ENCODE peak calls at places on chromosomes 2 and 18, in five cellular contexts. E is endothelial cell of umbilical vein, J is GM23338, G is GM12891, L is H1. W is an unnamed sample.

GRCh38 chr2:127102464-127103242 is 4.3 kb downstream of the BIN1 start:
- DNase-seq in J (no peak), E (no peak), L (no peak), G (no peak), W (no peak)

GRCh38 chr18:5456577-5457466 is 87.0 kb downstream of the EPB41L3 start:
- DNase-seq in J (peak; percentile 63), G (no peak), L (no peak), E (peak; percentile 79), W (no peak)

GRCh38 chr2:627340-627709 is 49.9 kb downstream of the TMEM18 start:
- DNase-seq in G (no peak), E (no peak), J (no peak), L (no peak), W (no peak)

GRCh38 chr2:20326163-20326780 is 24.4 kb downstream of the PUM2 start:
- DNase-seq in L (no peak), E (peak; percentile 72), J (peak; percentile 77), G (no peak), W (peak; percentile 48)

GRCh38 chr2:213057977-213058376 is 93.4 kb downstream of the IKZF2 start:
- DNase-seq in J (no peak), E (no peak), L (no peak), G (no peak), W (no peak)

GRCh38 chr2:161384864-161385263 is 31.2 kb upstream of the TBR1 start:
- DNase-seq in J (no peak), L (no peak), E (no peak), G (no peak), W (no peak)

GRCh38 chr2:176614049-176614448 is 344.8 kb downstream of the MTX2 start:
- DNase-seq in E (peak; percentile 75), J (peak; percentile 15), G (no peak), L (no peak), W (no peak)

GRCh38 chr2:227817940-227818568 is 4.4 kb downstream of the CCL20 start:
- DNase-seq in L (peak; percentile 15), J (peak; percentile 27), G (no peak), E (peak; percentile 98), W (peak; percentile 3)

GRCh38 chr2:241857041-241857541 is 1.6 kb downstream of the PDCD1 start:
- DNase-seq in G (no peak), J (no peak), L (no peak), E (no peak), W (no peak)

GRCh38 chr2:166458682-166459081 is 35.4 kb downstream of the SCN7A start:
- DNase-seq in E (no peak), G (no peak), L (no peak), J (no peak), W (no peak)

GRCh38 chr2:37631292-37631691 is 40.1 kb downstream of the CDC42EP3 start:
- DNase-seq in E (no peak), J (no peak), G (no peak), L (no peak), W (no peak)

GRCh38 chr2:240512666-240513535 is 44.9 kb downstream of the ANKMY1 start:
- DNase-seq in L (no peak), E (no peak), G (no peak), J (no peak), W (no peak)

GRCh38 chr2:236865052-236865451 is 220.6 kb upstream of the COPS8 start:
- DNase-seq in G (no peak), L (no peak), E (no peak), J (no peak), W (no peak)

GRCh38 chr2:58569460-58570185 is 328.5 kb upstream of the FANCL start:
- DNase-seq in L (no peak), E (no peak), J (peak; percentile 34), G (no peak), W (no peak)

GRCh38 chr2:178287652-178288344 is 93.5 kb downstream of the OSBPL6 start:
- DNase-seq in J (no peak), E (peak; percentile 67), G (no peak), L (no peak), W (no peak)

GRCh38 chr2:49686897-49687442 is 532.7 kb upstream of the FSHR start:
- DNase-seq in J (no peak), E (no peak), L (no peak), G (no peak), W (no peak)

GRCh38 chr2:28748176-28748575 is 3.5 kb upstream of the PPP1CB start:
- DNase-seq in J (no peak), E (no peak), G (no peak), L (no peak), W (no peak)

GRCh38 chr2:170324640-170325046 is 146.7 kb downstream of the MYO3B start:
- DNase-seq in J (peak; percentile 86), G (peak; percentile 6), L (peak; percentile 75), E (peak; percentile 40), W (peak; percentile 85)

GRCh38 chr2:147389218-147389617 is 455.6 kb upstream of the ACVR2A start:
- DNase-seq in J (no peak), G (no peak), L (no peak), E (no peak), W (no peak)

GRCh38 chr2:109715302-109715937 is 78.7 kb upstream of the RGPD5 start:
- DNase-seq in G (no peak), J (peak; percentile 47), L (no peak), E (no peak), W (peak; percentile 1)

GRCh38 chr18:48197819-48198218 is 211.4 kb downstream of the ZBTB7C start:
- DNase-seq in J (no peak), E (no peak), L (no peak), G (no peak), W (no peak)

GRCh38 chr2:141055526-141055925 is 1075.3 kb downstream of the LRP1B start:
- DNase-seq in E (peak; percentile 77), L (no peak), G (no peak), J (no peak), W (no peak)

GRCh38 chr2:25164526-25164925 is 3.9 kb downstream of the POMC start:
- DNase-seq in L (no peak), G (no peak), J (no peak), E (peak; percentile 23), W (no peak)

GRCh38 chr2:25159947-25160346 is 8.4 kb downstream of the POMC start:
- DNase-seq in J (peak; percentile 78), G (peak; percentile 45), L (no peak), E (no peak), W (peak; percentile 69)

GRCh38 chr2:25160376-25160775 is 8.0 kb downstream of the POMC start:
- DNase-seq in E (no peak), J (no peak), G (no peak), L (no peak), W (no peak)

GRCh38 chr2:25158096-25158852 is 10.1 kb downstream of the POMC start:
- DNase-seq in L (no peak), G (no peak), J (no peak), E (no peak), W (no peak)

GRCh38 chr2:25161055-25161781 is 7.2 kb downstream of the POMC start:
- DNase-seq in J (peak; percentile 77), E (peak; percentile 11), L (no peak), G (peak; percentile 72), W (no peak)
- TF ChIP-seq POLR2AphosphoS5 in J (no peak), E (no peak), L (no peak), G (peak; percentile 67), W (no peak)

GRCh38 chr2:145597809-145598208 is 1077.9 kb upstream of the ZEB2 start:
- DNase-seq in G (no peak), J (no peak), E (no peak), L (no peak), W (no peak)

GRCh38 chr2:145598434-145598833 is 1078.5 kb upstream of the ZEB2 start:
- DNase-seq in J (no peak), L (no peak), G (no peak), E (peak; percentile 82), W (no peak)

GRCh38 chr2:145597011-145597410 is 1077.1 kb upstream of the ZEB2 start:
- DNase-seq in G (no peak), J (no peak), E (no peak), L (no peak), W (no peak)

GRCh38 chr2:145599761-145600160 is 1079.8 kb upstream of the ZEB2 start:
- DNase-seq in G (no peak), E (no peak), L (no peak), J (no peak), W (no peak)

DNA sequence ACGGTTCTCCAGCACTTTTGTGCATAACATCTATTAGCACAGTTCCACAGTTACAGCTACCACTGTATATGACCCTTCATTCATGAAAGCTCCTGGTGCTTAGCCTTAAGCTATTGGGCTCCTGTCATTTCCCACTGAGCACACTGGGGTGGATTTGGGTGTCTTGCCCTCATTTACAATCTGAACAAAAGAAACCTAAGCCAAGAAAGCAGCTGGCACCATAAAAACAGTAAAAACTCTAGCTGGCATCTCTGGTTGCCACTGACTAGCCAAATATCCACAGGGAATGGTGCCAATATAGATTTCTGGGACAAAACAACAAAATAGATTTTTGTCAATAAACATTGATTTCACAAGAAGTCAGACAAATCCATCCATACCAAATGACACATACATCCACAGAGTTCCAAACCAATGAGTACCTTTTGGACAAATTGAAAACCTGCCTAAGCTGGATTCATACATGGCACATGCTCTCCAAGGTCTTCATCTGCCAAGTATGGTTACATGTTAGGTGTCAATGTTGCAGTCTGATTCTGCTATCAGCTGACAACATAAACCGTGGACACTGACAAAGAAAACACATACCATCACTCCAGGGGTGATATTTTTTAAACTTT is 1081.5 kb upstream of the ZEB2 start:
- DNase-seq in E (no peak), J (no peak), L (no peak), G (no peak), W (no peak)
- TF ChIP-seq POLR2AphosphoS5 in E (no peak), J (no peak), L (no peak), G (no peak), W (no peak)

GRCh38 chr2:46552086-46552485 is 72.7 kb downstream of the TMEM247 start:
- DNase-seq in E (no peak), L (no peak), G (no peak), J (no peak), W (no peak)

GRCh38 chr2:46555646-46556205 is 76.4 kb downstream of the TMEM247 start:
- DNase-seq in J (peak; percentile 6), E (no peak), L (no peak), G (no peak), W (no peak)

GRCh38 chr2:46552528-46552927 is 73.2 kb downstream of the TMEM247 start:
- DNase-seq in G (no peak), J (no peak), L (no peak), E (no peak), W (no peak)

GRCh38 chr2:46555011-46555410 is 75.6 kb downstream of the TMEM247 start:
- DNase-seq in E (no peak), L (no peak), G (no peak), J (peak; percentile 87), W (peak; percentile 39)

DNA sequence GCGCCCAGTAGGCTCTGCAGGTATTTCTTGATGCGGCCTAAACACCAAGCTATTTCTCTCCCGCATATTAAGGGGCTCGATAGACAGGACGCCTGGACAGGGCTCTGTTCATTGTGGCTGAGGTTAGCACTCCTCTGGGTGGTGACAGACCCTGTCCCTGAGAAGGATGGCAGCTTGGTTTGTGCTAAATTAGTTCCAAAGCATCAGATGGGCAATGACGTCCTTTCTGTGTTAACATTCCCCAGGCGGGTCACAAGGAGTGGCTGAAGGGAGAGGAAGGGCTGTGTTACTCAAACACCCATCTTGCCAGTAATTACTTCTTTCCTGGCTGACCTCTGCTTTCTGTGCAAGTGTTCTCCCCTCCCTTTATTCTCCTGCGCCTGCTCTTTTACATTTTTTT is 75.0 kb downstream of the TMEM247 start:
- DNase-seq in G (no peak), J (no peak), L (no peak), E (no peak), W (no peak)
- TF ChIP-seq POLR2AphosphoS5 in G (no peak), J (no peak), L (no peak), E (no peak), W (no peak)

GRCh38 chr18:12534820-12535219 is 123.1 kb downstream of the SPIRE1 start:
- DNase-seq in J (no peak), E (no peak), G (no peak), L (no peak), W (no peak)

GRCh38 chr18:12531747-12532146 is 124.0 kb downstream of the PRELID3A start:
- DNase-seq in L (no peak), J (no peak), G (no peak), E (no peak), W (no peak)

GRCh38 chr18:12532661-12533060 is 124.9 kb downstream of the PRELID3A start:
- DNase-seq in L (no peak), G (no peak), J (no peak), E (no peak), W (no peak)
- TF ChIP-seq POLR2AphosphoS5 in L (no peak), G (no peak), J (no peak), E (no peak), W (no peak)